ENCODE peak calls at places on chromosomes 5 and 9, in nine cellular contexts. R is posterior vena cava, N is foreskin keratinocyte, O is midbrain, T is LoVo, W is HTR-8/SVneo, I is HuH-7.5, J is cardiac fibroblast, S is T-helper 9 cell. E is an unnamed sample.

GRCh38 chr5:68464424-68464823 is 248.9 kb downstream of the PIK3R1 start:
- DNase-seq in R (no peak), N (no peak), O (no peak), T (no peak), W (peak; percentile 5), I (no peak), J (peak; percentile 33), S (peak; percentile 4), E (no peak)

GRCh38 chr9:18909140-18910018 is 123.6 kb downstream of the SAXO1 start:
- DNase-seq in R (no peak), N (no peak), O (no peak), T (no peak), W (no peak), I (no peak), J (no peak), S (no peak), E (no peak)

GRCh38 chr9:95508968-95509850 is 7.6 kb downstream of the PTCH1 start:
- DNase-seq in R (peak; percentile 94), N (peak; percentile 66), O (peak; percentile 92), T (peak; percentile 81), W (no peak), I (peak; percentile 82), J (peak; percentile 95), S (peak; percentile 39), E (peak; percentile 98)

GRCh38 chr5:97658116-97658900 is 475.3 kb upstream of the RIOK2 start:
- DNase-seq in R (no peak), N (no peak), O (no peak), T (no peak), W (peak; percentile 3), I (no peak), J (peak; percentile 10), S (no peak), E (no peak)

GRCh38 chr9:74132986-74133385 is 364.1 kb upstream of the RORB start:
- DNase-seq in R (no peak), N (no peak), O (no peak), T (no peak), W (no peak), I (no peak), J (no peak), S (no peak), E (no peak)

GRCh38 chr5:122705876-122706275 is 69.0 kb upstream of the SNX2 start:
- DNase-seq in R (no peak), N (no peak), O (no peak), T (no peak), W (no peak), I (no peak), J (peak; percentile 14), S (no peak), E (no peak)

GRCh38 chr9:135522931-135523330 is 1.7 kb downstream of the LCN1 start:
- DNase-seq in R (peak; percentile 78), N (no peak), O (no peak), T (no peak), W (no peak), I (no peak), J (no peak), S (no peak), E (no peak)

GRCh38 chr5:60639544-60639943 is 60.4 kb downstream of the DEPDC1B start:
- DNase-seq in R (no peak), N (no peak), O (no peak), T (no peak), W (no peak), I (no peak), J (peak; percentile 5), S (no peak), E (no peak)

GRCh38 chr9:91106415-91106814 is 255.3 kb downstream of the AUH start:
- DNase-seq in R (no peak), N (no peak), O (no peak), T (no peak), W (no peak), I (no peak), J (no peak), S (no peak), E (no peak)

GRCh38 chr5:112284561-112284960 is 134.5 kb downstream of the EPB41L4A start:
- DNase-seq in R (no peak), N (no peak), O (no peak), T (no peak), W (no peak), I (no peak), J (no peak), S (no peak), E (no peak)

GRCh38 chr5:173329370-173330150 is 1.3 kb upstream of the STC2 start:
- DNase-seq in R (no peak), N (no peak), O (no peak), T (no peak), W (peak; percentile 28), I (peak; percentile 82), J (no peak), S (no peak), E (no peak)

GRCh38 chr5:75044406-75044805 is 8.0 kb downstream of the GCNT4 start:
- DNase-seq in R (no peak), N (no peak), O (peak; percentile 38), T (no peak), W (no peak), I (no peak), J (no peak), S (no peak), E (no peak)

GRCh38 chr5:168268949-168269943 is 22.2 kb upstream of the WWC1 start:
- DNase-seq in R (peak; percentile 93), N (peak; percentile 61), O (peak; percentile 88), T (peak; percentile 89), W (peak; percentile 86), I (peak; percentile 79), J (peak; percentile 91), S (peak; percentile 62), E (peak; percentile 92)

GRCh38 chr5:65411356-65411755 is 70.4 kb downstream of the ADAMTS6 start:
- DNase-seq in R (no peak), N (no peak), O (no peak), T (no peak), W (no peak), I (no peak), J (no peak), S (no peak), E (no peak)

GRCh38 chr9:36298566-36298965 is 40.3 kb upstream of the GNE start:
- DNase-seq in R (no peak), N (peak; percentile 79), O (no peak), T (no peak), W (peak; percentile 83), I (no peak), J (peak; percentile 21), S (no peak), E (no peak)

GRCh38 chr5:109987355-109987754 is 297.6 kb downstream of the MAN2A1 start:
- DNase-seq in R (no peak), N (no peak), O (no peak), T (no peak), W (no peak), I (no peak), J (no peak), S (no peak), E (no peak)

GRCh38 chr5:126998201-126998631 is 32.1 kb downstream of the MARCHF3 start:
- DNase-seq in R (no peak), N (no peak), O (peak; percentile 18), T (no peak), W (no peak), I (no peak), J (peak; percentile 58), S (no peak), E (peak; percentile 69)

GRCh38 chr5:172789687-172790495 is 18.9 kb upstream of the DUSP1 start:
- DNase-seq in R (peak; percentile 85), N (no peak), O (peak; percentile 60), T (no peak), W (no peak), I (no peak), J (peak; percentile 74), S (no peak), E (no peak)

GRCh38 chr9:108015690-108016089 is 526.1 kb upstream of the KLF4 start:
- DNase-seq in R (no peak), N (no peak), O (no peak), T (no peak), W (no peak), I (no peak), J (no peak), S (no peak), E (no peak)

GRCh38 chr5:113523168-113523567 is 9.7 kb downstream of the YTHDC2 start:
- DNase-seq in R (no peak), N (no peak), O (no peak), T (no peak), W (no peak), I (no peak), J (no peak), S (no peak), E (no peak)

GRCh38 chr9:8224381-8224791 is 424.8 kb upstream of the DMAC1 start:
- DNase-seq in R (no peak), N (no peak), O (no peak), T (no peak), W (no peak), I (no peak), J (no peak), S (no peak), E (peak; percentile 73)

GRCh38 chr5:52269853-52270252 is 517.9 kb upstream of the ITGA1 start:
- DNase-seq in R (no peak), N (no peak), O (peak; percentile 4), T (no peak), W (no peak), I (no peak), J (no peak), S (no peak), E (no peak)

GRCh38 chr5:64526709-64527439 is 21.1 kb downstream of the RGS7BP start:
- DNase-seq in R (no peak), N (no peak), O (no peak), T (no peak), W (no peak), I (no peak), J (no peak), S (no peak), E (no peak)

GRCh38 chr5:150485770-150486401 is 22.0 kb upstream of the NDST1 start:
- DNase-seq in R (peak; percentile 89), N (no peak), O (peak; percentile 52), T (peak; percentile 31), W (peak; percentile 70), I (peak; percentile 85), J (peak; percentile 66), S (peak; percentile 5), E (no peak)

GRCh38 chr5:53994148-53994547 is 316.2 kb downstream of the ARL15 start:
- DNase-seq in R (no peak), N (no peak), O (no peak), T (no peak), W (no peak), I (no peak), J (peak; percentile 63), S (no peak), E (no peak)

GRCh38 chr5:170108266-170108785 is 2.6 kb downstream of the FOXI1 start:
- DNase-seq in R (no peak), N (no peak), O (no peak), T (no peak), W (no peak), I (no peak), J (no peak), S (no peak), E (no peak)

GRCh38 chr5:134226441-134227192 is 744 bp upstream of the PPP2CA start:
- DNase-seq in R (no peak), N (no peak), O (peak; percentile 33), T (no peak), W (no peak), I (peak; percentile 27), J (no peak), S (peak; percentile 79), E (no peak)

GRCh38 chr9:34651286-34651685 is 699 bp upstream of the IL11RA start:
- DNase-seq in R (no peak), N (no peak), O (no peak), T (no peak), W (no peak), I (no peak), J (peak; percentile 64), S (no peak), E (no peak)

GRCh38 chr5:102778478-102778877 is 23.4 kb downstream of the PAM start:
- DNase-seq in R (no peak), N (no peak), O (no peak), T (no peak), W (no peak), I (no peak), J (peak; percentile 67), S (no peak), E (no peak)

GRCh38 chr5:132427285-132428146 is 58.0 kb downstream of the SLC22A5 start:
- DNase-seq in R (no peak), N (no peak), O (no peak), T (peak; percentile 70), W (no peak), I (no peak), J (no peak), S (peak; percentile 53), E (no peak)

GRCh38 chr5:61638476-61638875 is 306.4 kb downstream of the ZSWIM6 start:
- DNase-seq in R (no peak), N (no peak), O (peak; percentile 78), T (no peak), W (no peak), I (no peak), J (no peak), S (no peak), E (peak; percentile 70)